ENCODE peak calls at places on chromosomes 3 and 15, in five cellular contexts. W is stimulated activated CD8-positive, alpha-beta memory T cell treated with anti-CD3 and anti-CD28 coated beads, Interleukin-2, amount 100 ng/mL, for 48 hours; G is colonic mucosa; F is activated naive CD8-positive, alpha-beta T cell treated with anti-CD3 and anti-CD28 coated beads, Interleukin-2, amount 10 ng/mL, durations not matched to agents 7 days and 5 days; B is pulmonary artery endothelial cell. N is an unnamed sample.
A peak's percentile ranks its signal among the peaks of the same experiment; 100 is the strongest.

GRCh38 chr15:100918034-100918689 is 995 bp upstream of the LRRK1 start:
- DNase-seq in F (peak; percentile 88), B (no peak), W (peak; percentile 63), G (peak; percentile 88), N (peak; percentile 75)

GRCh38 chr15:69994429-69995201 is 103.1 kb downstream of the TLE3 start:
- DNase-seq in F (no peak), B (no peak), W (no peak), G (peak; percentile 50), N (no peak)

GRCh38 chr3:169077394-169077906 is 586.1 kb downstream of the MECOM start:
- DNase-seq in G (no peak), B (no peak), F (no peak), W (no peak), N (no peak)

GRCh38 chr3:55157736-55158135 is 229.9 kb upstream of the LRTM1 start:
- DNase-seq in G (no peak), W (no peak), B (no peak), F (no peak), N (no peak)

GRCh38 chr15:68213991-68214837 is 9.1 kb upstream of the CALML4 start:
- DNase-seq in G (no peak), F (no peak), W (no peak), B (no peak), N (no peak)

GRCh38 chr15:95626501-95627361 is 703.8 kb upstream of the NR2F2 start:
- DNase-seq in F (no peak), W (no peak), B (no peak), G (no peak), N (no peak)

GRCh38 chr15:57555270-57555669 is 36.4 kb upstream of the MYZAP start:
- DNase-seq in W (no peak), B (no peak), F (no peak), G (no peak), N (no peak)

GRCh38 chr3:71493372-71493771 is 90.2 kb downstream of the FOXP1 start:
- DNase-seq in G (no peak), F (no peak), W (no peak), B (no peak), N (no peak)

GRCh38 chr3:64361962-64362735 is 136.9 kb upstream of the PRICKLE2 start:
- DNase-seq in F (no peak), G (no peak), B (no peak), W (no peak), N (no peak)

GRCh38 chr3:170797685-170798084 is 72.3 kb downstream of the RPL22L1 start:
- DNase-seq in G (no peak), B (no peak), F (no peak), W (no peak), N (no peak)

GRCh38 chr15:59020321-59020720 is 32.9 kb downstream of the RNF111 start:
- DNase-seq in B (no peak), W (no peak), F (no peak), G (no peak), N (no peak)

GRCh38 chr3:32757618-32758374 is 60.0 kb upstream of the TRIM71 start:
- DNase-seq in F (no peak), G (no peak), W (no peak), B (no peak), N (no peak)

GRCh38 chr3:11134794-11135193 is 19.5 kb upstream of the HRH1 start:
- DNase-seq in F (no peak), G (no peak), B (no peak), W (no peak), N (no peak)

GRCh38 chr3:193030276-193030675 is 112.6 kb upstream of the MB21D2 start:
- DNase-seq in F (no peak), W (no peak), G (no peak), B (no peak), N (no peak)

GRCh38 chr3:48299746-48300361 is 33.6 kb downstream of the SPINK8 start:
- DNase-seq in G (no peak), B (no peak), F (no peak), W (no peak), N (no peak)

GRCh38 chr3:126891791-126892190 is 91.1 kb upstream of the PLXNA1 start:
- DNase-seq in F (no peak), W (no peak), B (no peak), G (no peak), N (no peak)

GRCh38 chr15:70748281-70748747 is 15.0 kb downstream of the UACA start:
- DNase-seq in G (no peak), F (no peak), W (no peak), B (no peak), N (no peak)

GRCh38 chr3:197590313-197590962 is 34.7 kb upstream of the BDH1 start:
- DNase-seq in F (no peak), G (peak; percentile 89), W (no peak), B (no peak), N (no peak)

N was measured in GM18507.